ENCODE peak calls at places on chromosomes 5 and 9, in ten cellular contexts. One of them, this sample, is unnamed.

GRCh38 chr5:69078921-69079537 is 14.8 kb upstream of the SLC30A5 start:
- DNase-seq in adrenal gland: no peak
- DNase-seq in bronchial epithelial cell: peak
- DNase-seq in Peyer's patch: peak
- DNase-seq in AG09309: no peak
- DNase-seq in SK-N-SH: no peak
- DNase-seq in heart left ventricle: no peak
- DNase-seq in aorta: no peak
- DNase-seq in fibroblast of the aortic adventitia: no peak
- DNase-seq in GM12865: no peak
- DNase-seq in this sample: no peak

GRCh38 chr9:69180670-69181069 is 6.6 kb downstream of the TJP2 start:
- DNase-seq in Peyer's patch: peak
- DNase-seq in adrenal gland: peak
- DNase-seq in heart left ventricle: peak
- DNase-seq in fibroblast of the aortic adventitia: peak
- DNase-seq in GM12865: peak
- DNase-seq in aorta: peak
- DNase-seq in bronchial epithelial cell: peak
- DNase-seq in AG09309: peak
- DNase-seq in SK-N-SH: peak
- DNase-seq in this sample: peak

GRCh38 chr9:37946041-37946440 is 42.1 kb upstream of the SLC25A51 start:
- DNase-seq in bronchial epithelial cell: no peak
- DNase-seq in fibroblast of the aortic adventitia: no peak
- DNase-seq in heart left ventricle: no peak
- DNase-seq in GM12865: no peak
- DNase-seq in AG09309: no peak
- DNase-seq in adrenal gland: no peak
- DNase-seq in SK-N-SH: no peak
- DNase-seq in Peyer's patch: no peak
- DNase-seq in aorta: no peak
- DNase-seq in this sample: no peak

GRCh38 chr5:3122985-3123762 is 371.7 kb upstream of the IRX2 start:
- DNase-seq in AG09309: no peak
- DNase-seq in Peyer's patch: no peak
- DNase-seq in aorta: no peak
- DNase-seq in GM12865: no peak
- DNase-seq in fibroblast of the aortic adventitia: no peak
- DNase-seq in heart left ventricle: no peak
- DNase-seq in SK-N-SH: no peak
- DNase-seq in adrenal gland: no peak
- DNase-seq in bronchial epithelial cell: no peak
- DNase-seq in this sample: no peak

GRCh38 chr9:137814841-137815240 is 62.7 kb upstream of the CACNA1B start:
- DNase-seq in heart left ventricle: no peak
- DNase-seq in adrenal gland: no peak
- DNase-seq in GM12865: no peak
- DNase-seq in aorta: no peak
- DNase-seq in Peyer's patch: no peak
- DNase-seq in bronchial epithelial cell: no peak
- DNase-seq in fibroblast of the aortic adventitia: no peak
- DNase-seq in AG09309: no peak
- DNase-seq in SK-N-SH: no peak
- DNase-seq in this sample: no peak

GRCh38 chr5:171615201-171616001 is 170.2 kb upstream of the SMIM23 start:
- DNase-seq in Peyer's patch: no peak
- DNase-seq in heart left ventricle: peak
- DNase-seq in SK-N-SH: peak
- DNase-seq in bronchial epithelial cell: no peak
- DNase-seq in fibroblast of the aortic adventitia: no peak
- DNase-seq in AG09309: no peak
- DNase-seq in aorta: no peak
- DNase-seq in GM12865: no peak
- DNase-seq in adrenal gland: no peak
- DNase-seq in this sample: no peak

GRCh38 chr5:71533142-71533541 is 54.0 kb upstream of the MCCC2 start:
- DNase-seq in adrenal gland: no peak
- DNase-seq in GM12865: no peak
- DNase-seq in heart left ventricle: no peak
- DNase-seq in fibroblast of the aortic adventitia: peak
- DNase-seq in bronchial epithelial cell: peak
- DNase-seq in AG09309: no peak
- DNase-seq in aorta: no peak
- DNase-seq in SK-N-SH: no peak
- DNase-seq in Peyer's patch: no peak
- DNase-seq in this sample: peak

GRCh38 chr9:81145331-81145963 is 543.9 kb downstream of the TLE1 start:
- DNase-seq in SK-N-SH: no peak
- DNase-seq in GM12865: no peak
- DNase-seq in adrenal gland: no peak
- DNase-seq in Peyer's patch: no peak
- DNase-seq in heart left ventricle: no peak
- DNase-seq in aorta: no peak
- DNase-seq in bronchial epithelial cell: no peak
- DNase-seq in fibroblast of the aortic adventitia: no peak
- DNase-seq in AG09309: no peak
- DNase-seq in this sample: peak

GRCh38 chr5:174503086-174503460 is 221.3 kb upstream of the MSX2 start:
- DNase-seq in aorta: no peak
- DNase-seq in fibroblast of the aortic adventitia: no peak
- DNase-seq in adrenal gland: no peak
- DNase-seq in bronchial epithelial cell: no peak
- DNase-seq in Peyer's patch: no peak
- DNase-seq in SK-N-SH: no peak
- DNase-seq in heart left ventricle: no peak
- DNase-seq in AG09309: no peak
- DNase-seq in GM12865: no peak
- DNase-seq in this sample: no peak

GRCh38 chr5:32713396-32714381 is 2.6 kb downstream of the NPR3 start:
- DNase-seq in heart left ventricle: peak
- DNase-seq in GM12865: no peak
- DNase-seq in SK-N-SH: peak
- DNase-seq in Peyer's patch: no peak
- DNase-seq in bronchial epithelial cell: peak
- DNase-seq in adrenal gland: peak
- DNase-seq in AG09309: no peak
- DNase-seq in aorta: peak
- DNase-seq in fibroblast of the aortic adventitia: peak
- DNase-seq in this sample: peak

GRCh38 chr9:95284152-95284551 is 33.4 kb downstream of the FANCC start:
- DNase-seq in aorta: no peak
- DNase-seq in SK-N-SH: no peak
- DNase-seq in GM12865: no peak
- DNase-seq in Peyer's patch: no peak
- DNase-seq in AG09309: peak
- DNase-seq in adrenal gland: no peak
- DNase-seq in fibroblast of the aortic adventitia: peak
- DNase-seq in heart left ventricle: no peak
- DNase-seq in bronchial epithelial cell: no peak
- DNase-seq in this sample: peak

GRCh38 chr5:174187481-174187880 is 142.0 kb downstream of the NSG2 start:
- DNase-seq in GM12865: no peak
- DNase-seq in adrenal gland: no peak
- DNase-seq in heart left ventricle: no peak
- DNase-seq in fibroblast of the aortic adventitia: no peak
- DNase-seq in Peyer's patch: no peak
- DNase-seq in SK-N-SH: no peak
- DNase-seq in bronchial epithelial cell: no peak
- DNase-seq in aorta: no peak
- DNase-seq in AG09309: no peak
- DNase-seq in this sample: no peak

GRCh38 chr5:139845846-139846681 is 50.5 kb downstream of the PSD2 start:
- DNase-seq in aorta: no peak
- DNase-seq in bronchial epithelial cell: no peak
- DNase-seq in Peyer's patch: no peak
- DNase-seq in fibroblast of the aortic adventitia: no peak
- DNase-seq in GM12865: no peak
- DNase-seq in adrenal gland: no peak
- DNase-seq in SK-N-SH: no peak
- DNase-seq in heart left ventricle: no peak
- DNase-seq in AG09309: no peak
- DNase-seq in this sample: no peak

GRCh38 chr9:36191290-36191645 is 547 bp downstream of the CLTA start:
- DNase-seq in SK-N-SH: no peak
- DNase-seq in adrenal gland: peak
- DNase-seq in AG09309: no peak
- DNase-seq in Peyer's patch: peak
- DNase-seq in heart left ventricle: peak
- DNase-seq in GM12865: peak
- DNase-seq in bronchial epithelial cell: peak
- DNase-seq in aorta: peak
- DNase-seq in fibroblast of the aortic adventitia: peak
- DNase-seq in this sample: peak

DNA sequence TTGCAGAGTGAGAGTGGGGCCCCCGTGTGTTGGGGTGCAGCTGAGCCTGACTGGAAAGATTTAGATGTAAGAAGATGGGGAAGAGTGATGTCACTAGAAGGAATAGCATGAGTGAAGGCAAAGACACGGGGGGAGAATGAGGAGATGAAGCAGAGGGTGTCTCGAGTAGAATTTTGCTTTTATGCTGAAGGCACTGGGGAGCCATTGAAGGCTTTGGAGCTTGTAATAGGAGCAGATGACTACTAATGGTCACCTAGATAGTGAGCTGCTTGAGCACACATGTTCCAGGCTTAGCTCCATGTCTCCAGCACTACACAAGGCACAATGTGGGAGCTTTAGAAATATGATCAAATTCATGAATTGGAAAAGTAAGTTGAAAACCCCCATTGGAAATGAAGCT is 32.1 kb downstream of the COL15A1 start:
- DNase-seq in SK-N-SH: no peak
- DNase-seq in Peyer's patch: no peak
- DNase-seq in heart left ventricle: no peak
- DNase-seq in AG09309: no peak
- DNase-seq in GM12865: no peak
- DNase-seq in aorta: no peak
- DNase-seq in bronchial epithelial cell: no peak
- DNase-seq in adrenal gland: no peak
- DNase-seq in fibroblast of the aortic adventitia: no peak
- DNase-seq in this sample: no peak
- H3K4me3 ChIP-seq in SK-N-SH: no peak
- H3K4me3 ChIP-seq in Peyer's patch: no peak
- H3K4me3 ChIP-seq in heart left ventricle: no peak
- H3K4me3 ChIP-seq in AG09309: no peak
- H3K4me3 ChIP-seq in GM12865: no peak
- H3K4me3 ChIP-seq in aorta: no peak
- H3K4me3 ChIP-seq in bronchial epithelial cell: no peak
- H3K4me3 ChIP-seq in adrenal gland: no peak
- H3K4me3 ChIP-seq in fibroblast of the aortic adventitia: no peak
- H3K4me3 ChIP-seq in this sample: no peak

GRCh38 chr9:76882686-76883085 is 23.2 kb downstream of the PRUNE2 start:
- DNase-seq in bronchial epithelial cell: no peak
- DNase-seq in adrenal gland: no peak
- DNase-seq in AG09309: no peak
- DNase-seq in fibroblast of the aortic adventitia: no peak
- DNase-seq in GM12865: peak
- DNase-seq in heart left ventricle: no peak
- DNase-seq in Peyer's patch: no peak
- DNase-seq in SK-N-SH: no peak
- DNase-seq in aorta: no peak
- DNase-seq in this sample: no peak
- H3K4me3 ChIP-seq in bronchial epithelial cell: no peak
- H3K4me3 ChIP-seq in adrenal gland: no peak
- H3K4me3 ChIP-seq in AG09309: no peak
- H3K4me3 ChIP-seq in fibroblast of the aortic adventitia: no peak
- H3K4me3 ChIP-seq in GM12865: no peak
- H3K4me3 ChIP-seq in heart left ventricle: no peak
- H3K4me3 ChIP-seq in Peyer's patch: no peak
- H3K4me3 ChIP-seq in SK-N-SH: no peak
- H3K4me3 ChIP-seq in aorta: no peak
- H3K4me3 ChIP-seq in this sample: no peak

DNA sequence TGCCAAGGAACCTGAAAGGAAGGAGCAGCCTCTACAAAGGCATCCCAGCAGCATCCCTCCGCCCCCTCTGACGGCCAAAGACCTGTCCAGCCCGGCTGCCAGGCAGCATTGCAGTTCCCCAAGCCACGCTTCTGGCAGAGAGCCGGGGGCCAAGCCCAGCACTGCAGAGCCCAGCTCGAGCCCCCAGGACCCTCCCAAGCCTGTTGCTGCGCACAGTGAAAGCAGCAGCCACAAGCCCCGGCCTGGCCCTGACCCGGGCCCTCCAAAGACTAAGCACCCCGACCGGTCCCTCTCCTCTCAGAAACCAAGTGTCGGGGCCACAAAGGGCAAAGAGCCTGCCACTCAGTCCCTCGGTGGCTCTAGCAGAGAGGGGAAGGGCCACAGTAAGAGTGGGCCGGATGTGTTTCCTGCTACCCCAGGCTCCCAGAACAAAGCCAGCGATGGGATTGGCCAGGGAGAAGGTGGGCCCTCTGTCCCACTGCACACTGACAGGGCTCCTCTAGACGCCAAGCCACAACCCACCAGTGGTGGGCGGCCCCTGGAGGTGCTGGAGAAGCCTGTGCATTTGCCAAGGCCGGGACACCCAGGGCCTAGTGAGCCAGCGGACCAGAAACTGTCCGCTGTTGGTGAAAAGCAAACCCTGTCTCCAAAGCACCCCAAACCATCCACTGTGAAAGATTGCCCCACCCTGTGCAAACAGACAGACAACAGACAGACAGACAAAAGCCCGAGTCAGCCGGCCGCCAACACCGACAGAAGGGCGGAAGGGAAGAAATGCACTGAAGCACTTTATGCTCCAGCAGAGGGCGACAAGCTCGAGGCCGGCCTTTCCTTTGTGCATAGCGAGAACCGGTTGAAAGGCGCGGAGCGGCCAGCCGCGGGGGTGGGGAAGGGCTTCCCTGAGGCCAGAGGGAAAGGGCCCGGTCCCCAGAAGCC is 30.8 kb downstream of the CD180 start:
- DNase-seq in fibroblast of the aortic adventitia: peak
- DNase-seq in aorta: peak
- DNase-seq in bronchial epithelial cell: peak
- DNase-seq in adrenal gland: peak
- DNase-seq in AG09309: peak
- DNase-seq in heart left ventricle: peak
- DNase-seq in Peyer's patch: peak
- DNase-seq in GM12865: peak
- DNase-seq in SK-N-SH: peak
- DNase-seq in this sample: peak
- H3K4me3 ChIP-seq in fibroblast of the aortic adventitia: no peak
- H3K4me3 ChIP-seq in aorta: no peak
- H3K4me3 ChIP-seq in bronchial epithelial cell: no peak
- H3K4me3 ChIP-seq in adrenal gland: no peak
- H3K4me3 ChIP-seq in AG09309: no peak
- H3K4me3 ChIP-seq in heart left ventricle: peak
- H3K4me3 ChIP-seq in Peyer's patch: peak
- H3K4me3 ChIP-seq in GM12865: peak
- H3K4me3 ChIP-seq in SK-N-SH: no peak
- H3K4me3 ChIP-seq in this sample: peak

DNA sequence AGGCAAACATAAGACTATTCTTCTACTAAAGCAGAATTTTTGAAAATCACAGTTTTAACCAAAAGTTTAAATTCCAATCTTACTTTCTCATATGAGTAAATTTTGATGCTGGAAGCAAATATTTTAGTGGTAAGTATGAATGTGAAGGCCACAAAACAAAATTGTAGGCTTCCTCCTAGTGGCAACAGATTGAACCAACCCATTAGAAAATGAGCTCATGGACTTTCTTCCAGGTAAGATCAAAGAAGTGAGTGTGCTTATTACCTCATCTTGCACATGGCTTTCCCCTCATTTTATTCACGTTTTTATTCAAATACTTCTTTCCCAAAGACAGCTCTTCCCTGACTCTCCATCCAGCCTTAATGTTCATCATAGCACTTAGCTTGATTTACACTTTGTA is 16.5 kb upstream of the RLN2 start:
- DNase-seq in AG09309: no peak
- DNase-seq in GM12865: peak
- DNase-seq in Peyer's patch: no peak
- DNase-seq in SK-N-SH: no peak
- DNase-seq in heart left ventricle: no peak
- DNase-seq in adrenal gland: no peak
- DNase-seq in bronchial epithelial cell: peak
- DNase-seq in aorta: no peak
- DNase-seq in fibroblast of the aortic adventitia: no peak
- DNase-seq in this sample: peak
- H3K4me3 ChIP-seq in AG09309: no peak
- H3K4me3 ChIP-seq in GM12865: no peak
- H3K4me3 ChIP-seq in Peyer's patch: no peak
- H3K4me3 ChIP-seq in SK-N-SH: no peak
- H3K4me3 ChIP-seq in heart left ventricle: no peak
- H3K4me3 ChIP-seq in adrenal gland: no peak
- H3K4me3 ChIP-seq in bronchial epithelial cell: no peak
- H3K4me3 ChIP-seq in aorta: no peak
- H3K4me3 ChIP-seq in fibroblast of the aortic adventitia: no peak
- H3K4me3 ChIP-seq in this sample: no peak

This sample was measured in choroid plexus epithelial cell.